ENCODE peak calls at places on chromosomes 12 and 14, in nine cellular contexts. J is DND-41; B is psoas muscle; H is cardiac fibroblast; V is tibial artery; Y is cardiac muscle cell; A is hepatocyte; E is body of pancreas; F is activated CD8-positive, alpha-beta T cell treated with anti-CD3 and anti-CD28 coated beads for 36 hours. L is an unnamed sample.

GRCh38 chr14:104937161-104937560 is 12.5 kb downstream of the PLD4 start:
- DNase-seq in H (no peak), J (no peak), V (peak; percentile 7), E (no peak), F (no peak), A (no peak), Y (no peak), B (no peak), L (no peak)

GRCh38 chr12:95492462-95492861 is 18.5 kb downstream of the METAP2 start:
- DNase-seq in A (no peak), Y (no peak), H (no peak), V (no peak), F (no peak), J (no peak), E (no peak), B (no peak), L (no peak)

GRCh38 chr12:13179159-13180074 is 17.1 kb upstream of the EMP1 start:
- DNase-seq in J (peak; percentile 68), A (peak; percentile 81), V (peak; percentile 54), Y (peak; percentile 81), B (peak; percentile 68), F (peak; percentile 82), E (peak; percentile 60), H (peak; percentile 45), L (peak; percentile 35)

GRCh38 chr12:53191096-53191884 is 10.6 kb upstream of the CSAD start:
- DNase-seq in J (no peak), H (no peak), E (no peak), F (no peak), Y (no peak), A (no peak), V (no peak), B (no peak), L (no peak)

GRCh38 chr12:76611533-76611932 is 52.0 kb upstream of the OSBPL8 start:
- DNase-seq in E (no peak), F (no peak), H (peak; percentile 96), V (no peak), B (no peak), Y (no peak), J (no peak), A (no peak), L (no peak)

GRCh38 chr14:65170768-65171251 is 68.5 kb upstream of the MAX start:
- DNase-seq in E (peak; percentile 28), J (peak; percentile 63), F (peak; percentile 72), H (peak; percentile 93), Y (peak; percentile 48), B (no peak), V (no peak), A (peak; percentile 84), L (peak; percentile 47)

GRCh38 chr12:112023759-112024396 is 10.7 kb downstream of the ERP29 start:
- DNase-seq in Y (no peak), E (no peak), A (no peak), F (no peak), B (no peak), H (no peak), V (no peak), J (no peak), L (no peak)

GRCh38 chr12:68157295-68157871 is 2.2 kb downstream of the IFNG start:
- DNase-seq in A (no peak), V (no peak), F (peak; percentile 53), Y (no peak), H (no peak), J (no peak), B (no peak), E (no peak), L (no peak)

GRCh38 chr14:103512701-103513611 is 9.7 kb downstream of the CKB start:
- DNase-seq in F (no peak), V (peak; percentile 71), A (peak; percentile 13), B (peak; percentile 81), Y (no peak), E (peak; percentile 68), H (peak; percentile 41), J (no peak), L (peak; percentile 71)

DNA sequence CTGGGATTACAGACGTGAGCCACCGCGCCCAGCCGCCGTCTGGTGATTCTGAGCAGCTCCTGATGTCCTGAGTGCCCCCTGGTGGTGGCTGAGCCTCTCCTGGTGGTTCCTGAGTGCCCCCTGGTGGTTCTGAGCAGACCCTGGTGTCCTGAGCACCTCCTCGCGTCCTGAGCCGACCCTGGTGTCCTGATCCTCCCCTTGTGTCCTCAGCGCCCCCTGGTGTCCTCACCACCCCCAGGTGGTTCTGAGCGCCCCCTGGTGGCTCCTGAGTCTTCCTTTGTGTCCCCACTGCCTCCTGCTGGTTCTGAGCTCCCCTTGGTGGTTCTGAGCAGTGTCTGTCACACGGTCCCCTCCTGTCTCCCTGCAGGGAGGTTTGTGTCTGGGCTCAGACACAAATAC is 1304.9 kb downstream of the TMEM121 start:
- DNase-seq in F (peak; percentile 89), Y (no peak), B (no peak), V (no peak), E (no peak), A (no peak), J (peak; percentile 70), H (peak; percentile 42), L (no peak)
- TF ChIP-seq CTCF in F (peak; percentile 91), Y (peak; percentile 9), B (no peak), V (no peak), E (peak; percentile 34), A (no peak), J (peak; percentile 80), H (peak; percentile 48), L (no peak)

DNA sequence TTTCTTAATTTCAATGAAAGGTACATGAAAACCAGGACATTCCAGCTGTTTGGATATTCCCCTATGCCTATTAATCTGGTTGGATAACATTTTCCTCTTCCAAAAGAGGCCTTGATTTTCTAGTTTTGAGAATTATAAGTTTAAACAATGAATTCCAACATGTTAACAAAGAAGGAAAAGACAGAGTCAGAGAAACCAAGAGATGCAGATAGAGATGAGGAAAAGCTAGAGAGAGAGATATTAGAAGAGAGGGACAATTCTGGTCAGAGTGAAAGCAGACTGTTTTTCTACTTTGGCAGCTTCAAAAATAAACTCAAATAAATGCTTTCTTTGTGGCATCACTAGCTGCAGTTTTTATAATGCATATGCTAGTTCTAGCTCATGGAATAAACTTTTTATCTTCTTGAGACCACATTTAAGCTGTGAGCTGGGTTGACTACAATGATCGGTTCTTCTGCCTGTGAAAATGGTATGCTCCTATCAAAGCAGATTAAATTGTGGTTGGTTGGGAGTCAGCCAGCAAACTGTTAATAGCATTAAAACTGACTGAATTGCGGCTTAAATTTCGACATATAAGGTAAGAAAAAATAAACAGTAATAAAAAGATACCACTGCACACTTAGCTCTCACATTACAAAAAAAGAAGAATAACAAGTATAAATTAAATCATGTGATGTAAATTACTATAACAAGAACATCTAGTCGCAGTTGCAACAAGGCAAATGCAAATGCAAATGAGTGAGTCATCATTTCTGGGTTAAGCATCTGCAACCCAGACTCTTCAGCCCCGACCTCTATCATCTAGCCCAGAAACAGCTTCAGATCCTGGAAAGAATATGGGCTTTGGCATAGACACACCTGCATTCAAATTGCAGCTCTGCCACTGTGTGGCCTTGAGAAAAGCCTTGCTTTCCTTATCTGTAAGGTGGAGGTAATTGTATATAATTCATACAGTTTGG is 19.7 kb upstream of the DHRS7 start:
- DNase-seq in A (no peak), V (no peak), J (no peak), H (no peak), B (no peak), Y (no peak), E (no peak), F (no peak), L (no peak)
- TF ChIP-seq CTCF in A (no peak), V (no peak), J (no peak), H (no peak), B (no peak), Y (no peak), E (no peak), F (peak; percentile 51), L (no peak)

GRCh38 chr12:54372113-54372806 is 8.0 kb upstream of the GPR84 start:
- DNase-seq in H (peak; percentile 11), V (no peak), F (no peak), E (no peak), B (peak; percentile 80), A (no peak), Y (no peak), J (no peak), L (no peak)

GRCh38 chr12:54368709-54369596 is 4.7 kb upstream of the GPR84 start:
- DNase-seq in B (peak; percentile 96), V (peak; percentile 90), F (peak; percentile 93), Y (peak; percentile 91), J (peak; percentile 91), A (peak; percentile 95), H (peak; percentile 91), E (peak; percentile 93), L (peak; percentile 90)

GRCh38 chr12:54371328-54372112 is 7.2 kb upstream of the GPR84 start:
- DNase-seq in H (no peak), F (no peak), V (peak; percentile 75), J (peak; percentile 42), Y (no peak), B (peak; percentile 87), E (peak; percentile 40), A (no peak), L (peak; percentile 82)

GRCh38 chr12:54369597-54370217 is 5.4 kb upstream of the GPR84 start:
- DNase-seq in A (no peak), E (no peak), J (no peak), H (no peak), V (no peak), F (no peak), Y (no peak), B (no peak), L (peak; percentile 61)

DNA sequence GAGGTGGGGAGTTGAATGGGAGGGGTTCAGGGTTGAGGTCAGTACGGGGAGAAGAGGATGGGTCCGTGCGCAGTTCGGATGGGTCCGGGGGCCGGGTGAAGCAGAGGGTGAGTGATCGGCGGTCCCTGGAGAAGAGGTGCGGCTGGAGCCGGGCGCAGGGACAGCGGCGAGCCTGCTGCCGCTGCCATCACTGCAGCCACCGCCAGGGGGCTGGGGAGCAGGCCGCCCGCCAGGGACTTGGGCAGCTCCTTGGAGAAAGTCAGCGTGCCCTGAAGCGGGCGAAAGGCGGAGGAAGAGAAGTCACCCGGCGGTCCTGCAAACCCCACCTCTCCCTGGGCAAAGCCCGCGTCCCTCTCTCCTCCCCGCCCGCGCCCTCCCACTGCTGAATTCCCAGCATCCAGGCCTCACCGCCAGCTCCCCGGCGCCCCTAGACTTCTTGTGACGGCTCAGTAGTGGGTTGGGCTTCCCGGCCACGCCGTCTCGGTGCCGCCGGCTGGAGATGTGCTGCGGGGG is 6.0 kb upstream of the GPR84 start:
- DNase-seq in V (peak; percentile 74), B (peak; percentile 92), J (no peak), E (peak; percentile 81), A (peak; percentile 90), H (peak; percentile 84), Y (peak; percentile 85), F (no peak), L (peak; percentile 79)
- TF ChIP-seq CTCF in V (peak; percentile 97), B (peak; percentile 92), J (no peak), E (peak; percentile 96), A (peak; percentile 83), H (peak; percentile 82), Y (peak; percentile 89), F (peak; percentile 38), L (peak; percentile 95)

DNA sequence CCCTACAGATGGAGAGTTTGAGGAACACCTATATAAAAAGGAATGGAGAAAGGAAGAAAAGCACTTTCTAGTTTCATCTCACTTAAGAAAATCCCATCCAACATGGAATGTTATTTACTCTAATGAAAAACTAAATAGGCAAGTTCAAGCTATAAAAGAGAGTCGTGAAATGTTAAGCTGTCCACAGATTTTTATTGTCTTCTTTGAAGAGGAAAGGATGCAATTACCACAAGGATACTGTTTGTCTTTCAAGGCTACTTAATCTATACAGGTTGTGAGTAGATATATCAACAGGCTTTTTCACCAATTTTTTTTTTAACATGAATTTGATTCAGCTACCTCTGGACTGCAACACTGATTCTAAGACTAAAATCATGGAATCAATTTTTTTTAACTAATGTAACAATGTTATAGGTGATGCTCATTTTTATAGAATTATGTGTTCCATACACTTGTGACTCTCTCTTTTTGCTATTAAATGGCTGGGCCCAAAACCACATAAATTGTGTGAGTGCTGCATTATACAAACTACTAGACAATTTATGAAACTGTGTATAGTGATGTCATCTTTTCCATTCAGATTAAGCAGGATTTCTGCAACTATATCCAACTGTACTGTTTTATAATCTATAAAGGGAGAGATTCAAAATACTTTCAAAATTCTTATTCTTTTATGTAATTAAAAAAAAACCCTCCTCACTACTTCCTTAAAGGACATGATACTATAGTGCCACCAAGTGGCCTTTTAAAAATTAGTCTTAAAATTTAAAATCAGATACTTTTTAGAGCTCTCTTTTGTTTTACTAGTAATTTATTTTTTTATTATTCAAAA is 26.7 kb upstream of the BMAL2 start:
- DNase-seq in Y (peak; percentile 30), H (peak; percentile 78), V (no peak), J (no peak), B (no peak), E (no peak), F (no peak), A (peak; percentile 52), L (no peak)
- TF ChIP-seq CTCF in Y (peak; percentile 29), H (peak; percentile 38), V (peak; percentile 49), J (peak; percentile 49), B (peak; percentile 67), E (peak; percentile 43), F (peak; percentile 69), A (peak; percentile 66), L (peak; percentile 27)

L was measured in ovary.